ENCODE peak calls at places on chromosomes 4 and X, in five cellular contexts. One of them, this sample, is unnamed.

GRCh38 chrX:74343327-74343969 is 39.5 kb downstream of the ZCCHC13 start:
- DNase-seq in T follicular helper cell: no peak
- DNase-seq in NCI-H510A: no peak
- DNase-seq in NCI-H1694 treated with DMSO at 0.1 percent for 48 hours: no peak
- DNase-seq in neural crest cell: no peak
- DNase-seq in this sample: no peak

GRCh38 chr4:58166496-58166895 is 1056.3 kb upstream of the IGFBP7 start:
- DNase-seq in T follicular helper cell: no peak
- DNase-seq in NCI-H510A: no peak
- DNase-seq in NCI-H1694 treated with DMSO at 0.1 percent for 48 hours: peak; percentile 39
- DNase-seq in neural crest cell: no peak
- DNase-seq in this sample: no peak

GRCh38 chrX:46788902-46789301 is 30.0 kb upstream of the SLC9A7 start:
- DNase-seq in T follicular helper cell: no peak
- DNase-seq in NCI-H510A: no peak
- DNase-seq in NCI-H1694 treated with DMSO at 0.1 percent for 48 hours: no peak
- DNase-seq in neural crest cell: no peak
- DNase-seq in this sample: no peak

GRCh38 chr4:38154251-38154650 is 194.1 kb downstream of the PTTG2 start:
- DNase-seq in T follicular helper cell: no peak
- DNase-seq in NCI-H510A: no peak
- DNase-seq in NCI-H1694 treated with DMSO at 0.1 percent for 48 hours: no peak
- DNase-seq in neural crest cell: no peak
- DNase-seq in this sample: no peak

GRCh38 chr4:3799496-3799895 is 33.3 kb downstream of the ADRA2C start:
- DNase-seq in T follicular helper cell: no peak
- DNase-seq in NCI-H510A: no peak
- DNase-seq in NCI-H1694 treated with DMSO at 0.1 percent for 48 hours: no peak
- DNase-seq in neural crest cell: no peak
- DNase-seq in this sample: no peak

GRCh38 chr4:41360911-41361830 is 104.4 kb downstream of the UCHL1 start:
- DNase-seq in T follicular helper cell: no peak
- DNase-seq in NCI-H510A: no peak
- DNase-seq in NCI-H1694 treated with DMSO at 0.1 percent for 48 hours: peak; percentile 29
- DNase-seq in neural crest cell: peak; percentile 40
- DNase-seq in this sample: no peak

GRCh38 chrX:107716045-107716684 is 59.4 kb downstream of the TSC22D3 start:
- DNase-seq in T follicular helper cell: no peak
- DNase-seq in NCI-H510A: no peak
- DNase-seq in NCI-H1694 treated with DMSO at 0.1 percent for 48 hours: no peak
- DNase-seq in neural crest cell: peak; percentile 29
- DNase-seq in this sample: no peak

GRCh38 chrX:69234624-69235023 is 69.4 kb upstream of the PJA1 start:
- DNase-seq in T follicular helper cell: no peak
- DNase-seq in NCI-H510A: no peak
- DNase-seq in NCI-H1694 treated with DMSO at 0.1 percent for 48 hours: no peak
- DNase-seq in neural crest cell: no peak
- DNase-seq in this sample: no peak

GRCh38 chrX:94123062-94123461 is 449.1 kb downstream of the FAM133A start:
- DNase-seq in T follicular helper cell: no peak
- DNase-seq in NCI-H510A: no peak
- DNase-seq in NCI-H1694 treated with DMSO at 0.1 percent for 48 hours: no peak
- DNase-seq in neural crest cell: no peak
- DNase-seq in this sample: no peak

GRCh38 chr4:7322166-7322991 is 112.4 kb downstream of the PSAPL1 start:
- DNase-seq in T follicular helper cell: no peak
- DNase-seq in NCI-H510A: no peak
- DNase-seq in NCI-H1694 treated with DMSO at 0.1 percent for 48 hours: no peak
- DNase-seq in neural crest cell: no peak
- DNase-seq in this sample: no peak

GRCh38 chr4:169058312-169058711 is 48.3 kb upstream of the CBR4 start:
- DNase-seq in T follicular helper cell: no peak
- DNase-seq in NCI-H510A: no peak
- DNase-seq in NCI-H1694 treated with DMSO at 0.1 percent for 48 hours: no peak
- DNase-seq in neural crest cell: no peak
- DNase-seq in this sample: no peak

GRCh38 chr4:20288846-20289512 is 37.3 kb downstream of the SLIT2 start:
- DNase-seq in T follicular helper cell: no peak
- DNase-seq in NCI-H510A: no peak
- DNase-seq in NCI-H1694 treated with DMSO at 0.1 percent for 48 hours: no peak
- DNase-seq in neural crest cell: no peak
- DNase-seq in this sample: no peak

GRCh38 chr4:113637823-113638691 is 123.5 kb downstream of the CAMK2D start:
- DNase-seq in T follicular helper cell: no peak
- DNase-seq in NCI-H510A: no peak
- DNase-seq in NCI-H1694 treated with DMSO at 0.1 percent for 48 hours: no peak
- DNase-seq in neural crest cell: no peak
- DNase-seq in this sample: no peak

GRCh38 chrX:23901065-23901464 is 6.7 kb downstream of the APOO start:
- DNase-seq in T follicular helper cell: no peak
- DNase-seq in NCI-H510A: no peak
- DNase-seq in NCI-H1694 treated with DMSO at 0.1 percent for 48 hours: no peak
- DNase-seq in neural crest cell: no peak
- DNase-seq in this sample: no peak

GRCh38 chrX:63514575-63514967 is 163.4 kb upstream of the SPIN4 start:
- DNase-seq in T follicular helper cell: no peak
- DNase-seq in NCI-H510A: no peak
- DNase-seq in NCI-H1694 treated with DMSO at 0.1 percent for 48 hours: no peak
- DNase-seq in neural crest cell: no peak
- DNase-seq in this sample: no peak

GRCh38 chrX:123348468-123348867 is 164.4 kb downstream of the GRIA3 start:
- DNase-seq in T follicular helper cell: no peak
- DNase-seq in NCI-H510A: no peak
- DNase-seq in NCI-H1694 treated with DMSO at 0.1 percent for 48 hours: no peak
- DNase-seq in neural crest cell: no peak
- DNase-seq in this sample: no peak